ENCODE peak calls at places on chromosomes 1 and 21, in ten cellular contexts. X, Y, S, J, N, R, E, P, H and B are unnamed samples.

GRCh38 chr1:29966526-29967045 is 730.3 kb downstream of the PTPRU start:
- DNase-seq in H (no peak), R (no peak), J (no peak), X (no peak), E (no peak), Y (no peak), N (no peak), S (no peak), P (no peak), B (no peak)

GRCh38 chr1:89962024-89962741 is 32.7 kb upstream of the ZNF326 start:
- DNase-seq in S (no peak), X (no peak), Y (no peak), E (no peak), P (no peak), R (no peak), H (peak; percentile 21), N (no peak), J (no peak), B (no peak)

GRCh38 chr1:85555867-85556577 is 24.5 kb upstream of the CCN1 start:
- DNase-seq in J (no peak), E (no peak), N (no peak), X (no peak), P (no peak), R (no peak), S (no peak), H (no peak), Y (no peak), B (peak; percentile 97)

GRCh38 chr1:1629430-1630190 is 2.4 kb upstream of the MMP23B start:
- DNase-seq in E (peak; percentile 25), P (peak; percentile 80), R (no peak), H (no peak), Y (peak; percentile 72), J (no peak), S (no peak), X (no peak), N (no peak), B (no peak)

GRCh38 chr1:179575497-179576314 is at the start of gene NPHS2:
- DNase-seq in J (no peak), E (no peak), H (no peak), X (no peak), Y (peak; percentile 66), P (no peak), R (no peak), N (no peak), S (no peak), B (no peak)

GRCh38 chr1:153428790-153429189 is 12.5 kb downstream of the S100A7A start:
- DNase-seq in P (no peak), E (no peak), X (no peak), R (no peak), S (no peak), Y (peak; percentile 61), H (no peak), N (no peak), J (no peak), B (no peak)

GRCh38 chr1:107262472-107263286 is 121.8 kb downstream of the NTNG1 start:
- DNase-seq in J (no peak), Y (no peak), N (no peak), X (no peak), R (no peak), E (no peak), S (no peak), P (no peak), H (no peak), B (peak; percentile 63)

GRCh38 chr1:167230437-167230836 is 9.8 kb downstream of the POU2F1 start:
- DNase-seq in S (no peak), N (no peak), X (no peak), J (no peak), R (no peak), Y (no peak), P (no peak), H (no peak), E (no peak), B (no peak)

GRCh38 chr1:22925111-22925510 is 47.6 kb downstream of the LACTBL1 start:
- DNase-seq in H (no peak), X (no peak), S (no peak), P (no peak), N (no peak), J (no peak), R (no peak), E (no peak), Y (no peak), B (no peak)

GRCh38 chr21:43808832-43809251 is 19.5 kb downstream of the RRP1 start:
- DNase-seq in Y (no peak), E (no peak), R (no peak), N (no peak), X (no peak), S (no peak), J (no peak), P (no peak), H (no peak), B (no peak)

GRCh38 chr1:91011726-91012125 is 10.1 kb downstream of the ZNF644 start:
- DNase-seq in H (peak; percentile 24), S (no peak), X (no peak), N (peak; percentile 38), Y (no peak), J (no peak), R (no peak), E (no peak), P (no peak), B (no peak)

DNA sequence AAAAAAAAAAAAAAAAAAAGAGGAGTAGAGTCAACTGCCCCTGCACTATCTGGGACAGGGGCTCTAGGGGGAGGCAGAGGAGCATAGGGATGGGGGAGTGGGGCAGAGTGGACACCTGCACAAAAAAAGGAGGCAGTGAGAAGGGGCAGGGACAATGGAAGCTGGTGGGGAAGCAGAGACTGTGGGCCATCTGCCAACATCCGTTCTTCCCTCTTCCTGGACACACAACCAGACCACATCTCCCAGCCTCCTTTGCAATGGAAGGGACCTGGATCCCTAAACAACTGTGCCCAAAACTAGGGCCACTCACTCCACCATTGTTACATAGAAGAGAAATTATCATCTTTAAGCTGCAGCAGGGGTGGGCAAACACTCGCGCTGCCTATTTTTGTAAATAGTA is 38.4 kb downstream of the NEK2 start:
- DNase-seq in H (no peak), E (no peak), N (no peak), J (no peak), S (no peak), X (no peak), R (no peak), P (no peak), Y (no peak), B (no peak)
- H3K4me1 ChIP-seq in H (no peaks in the 10 kb centered on the region), E (no peaks in the 10 kb centered on the region), N (peaks cover 75% of the 10 kb centered on the region), J (peaks cover 10% of the 10 kb centered on the region), S (no peaks in the 10 kb centered on the region), X (peaks cover 30% of the 10 kb centered on the region), R (peaks cover 20% of the 10 kb centered on the region), P (no peaks in the 10 kb centered on the region), Y (no peaks in the 10 kb centered on the region), B (no peaks in the 10 kb centered on the region)

GRCh38 chr1:225882008-225882698 is at the start of gene TMEM63A:
- DNase-seq in Y (peak; percentile 92), X (peak; percentile 95), E (peak; percentile 94), H (peak; percentile 94), P (peak; percentile 95), N (peak; percentile 75), S (peak; percentile 86), J (peak; percentile 69), R (peak; percentile 96), B (peak; percentile 45)
- TF ChIP-seq CTCF in Y (peak; percentile 26), X (peak; percentile 34), E (peak; percentile 39), H (peak; percentile 62), P (no peak), N (no peak), S (peak; percentile 59), J (peak; percentile 53), R (peak; percentile 66), B (peak; percentile 49)

DNA sequence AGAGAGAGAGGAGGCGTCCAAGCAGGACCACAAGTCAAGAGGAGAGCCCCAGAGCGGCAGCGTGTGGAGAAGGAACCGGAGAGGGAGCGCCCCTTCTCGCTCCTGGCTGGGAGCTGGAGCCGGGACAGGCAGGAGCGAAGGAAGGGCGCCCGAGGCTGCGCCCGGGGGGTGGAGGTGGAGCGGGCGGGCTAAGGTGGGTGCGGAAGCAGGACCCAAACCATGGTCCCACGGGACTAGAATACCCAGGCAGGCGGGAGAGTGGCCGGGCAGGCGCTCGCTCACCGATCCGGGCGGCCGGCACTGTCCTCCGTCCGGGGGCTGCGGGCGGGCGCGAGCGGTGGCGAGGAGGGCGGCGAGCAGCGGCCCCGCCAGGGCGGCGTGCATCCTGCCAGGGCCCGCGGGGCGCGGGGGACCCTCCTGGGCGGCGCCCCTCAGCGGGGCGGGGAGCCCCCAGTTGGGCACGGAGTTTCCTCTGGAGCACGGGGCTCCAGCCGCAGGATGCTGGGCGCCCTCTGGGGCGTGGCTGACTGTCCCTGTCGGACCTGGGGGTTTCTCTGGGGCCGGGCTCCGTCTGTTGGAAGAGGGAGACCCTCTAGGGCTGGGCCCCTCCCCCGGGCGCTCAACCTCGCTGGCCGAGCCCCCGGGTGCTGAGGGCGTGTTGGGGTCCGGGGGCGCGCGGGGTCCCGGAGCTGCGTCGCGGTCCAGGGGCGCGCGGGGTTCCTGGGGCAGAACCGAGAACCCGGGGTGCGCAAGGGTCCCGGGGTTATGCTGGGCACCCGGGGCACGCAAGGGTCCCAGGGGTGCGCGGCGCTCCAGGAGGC is 569 bp downstream of the TRABD2B start:
- DNase-seq in N (no peak), S (no peak), P (no peak), R (no peak), E (peak; percentile 30), X (peak; percentile 23), J (no peak), Y (peak; percentile 59), H (peak; percentile 12), B (no peak)
- H3K4me1 ChIP-seq in N (no peaks in the 10 kb centered on the region), S (peaks cover 13% of the 10 kb centered on the region), P (no peaks in the 10 kb centered on the region), R (peaks cover 32% of the 10 kb centered on the region), E (peaks cover 2% of the 10 kb centered on the region), X (peaks cover 48% of the 10 kb centered on the region), J (peaks cover 3% of the 10 kb centered on the region), Y (peaks cover 38% of the 10 kb centered on the region), H (no peaks in the 10 kb centered on the region), B (no peaks in the 10 kb centered on the region)

GRCh38 chr1:202957733-202958543 is at the start of gene ADIPOR1:
- DNase-seq in S (peak; percentile 83), N (peak; percentile 74), J (peak; percentile 59), E (peak; percentile 91), X (peak; percentile 94), Y (peak; percentile 94), H (peak; percentile 91), P (peak; percentile 95), R (peak; percentile 92), B (peak; percentile 73)
- TF ChIP-seq CTCF in S (peak; percentile 62), N (no peak), J (no peak), E (no peak), X (peak; percentile 22), Y (no peak), H (peak; percentile 49), P (no peak), R (peak; percentile 38), B (peak; percentile 15)

GRCh38 chr1:42957880-42958487 is 684 bp downstream of the SLC2A1 start:
- DNase-seq in N (no peak), J (no peak), R (peak; percentile 65), Y (peak; percentile 65), E (peak; percentile 44), P (peak; percentile 51), S (no peak), X (peak; percentile 48), H (peak; percentile 25), B (no peak)
- H3K4me1 ChIP-seq in N (peaks cover 61% of the 10 kb centered on the region), J (peaks cover 11% of the 10 kb centered on the region), R (peaks cover 51% of the 10 kb centered on the region), Y (peaks cover 69% of the 10 kb centered on the region), E (peaks cover 7% of the 10 kb centered on the region), P (peaks cover 49% of the 10 kb centered on the region), S (peaks cover 17% of the 10 kb centered on the region), X (peaks cover 20% of the 10 kb centered on the region), H (peaks cover 14% of the 10 kb centered on the region), B (peaks cover 26% of the 10 kb centered on the region)

GRCh38 chr21:38489729-38490128 is 8.5 kb downstream of the ERG start:
- DNase-seq in H (no peak), J (no peak), N (no peak), X (no peak), S (no peak), P (no peak), R (no peak), Y (no peak), E (no peak), B (no peak)
- TF ChIP-seq CTCF in H (no peak), J (no peak), N (no peak), X (no peak), S (no peak), P (no peak), R (no peak), Y (no peak), E (no peak), B (no peak)